ENCODE peak calls at places on chromosomes 7 and 10, in six cellular contexts. S is SK-N-SH, H is tibial nerve, Y is ovary, O is sigmoid colon, C is stomach. Z is an unnamed sample.

GRCh38 chr7:1659696-1660095 is 10.4 kb upstream of the ELFN1 start:
- DNase-seq in O (no peak), C (no peak), Y (no peak), H (no peak), S (no peak), Z (no peak)

GRCh38 chr7:47816647-47817046 is 131.6 kb downstream of the PKD1L1 start:
- DNase-seq in S (no peak), Y (no peak), H (no peak), O (no peak), C (no peak), Z (no peak)

GRCh38 chr10:27581225-27581624 is 77.1 kb downstream of the RAB18 start:
- DNase-seq in S (no peak), H (no peak), O (no peak), C (no peak), Y (no peak), Z (no peak)

GRCh38 chr10:86940677-86941076 is 16.7 kb downstream of the MMRN2 start:
- DNase-seq in Y (no peak), S (no peak), O (no peak), C (peak; percentile 20), H (no peak), Z (no peak)

GRCh38 chr10:17655567-17656146 is 11.7 kb downstream of the STAM start:
- DNase-seq in S (no peak), H (no peak), Y (no peak), C (no peak), O (no peak), Z (no peak)

GRCh38 chr7:2032030-2032875 is 200.5 kb downstream of the MAD1L1 start:
- DNase-seq in Y (no peak), H (no peak), O (peak; percentile 64), C (peak; percentile 59), S (peak; percentile 56), Z (peak; percentile 60)

GRCh38 chr7:129635300-129636029 is 23.9 kb downstream of the NRF1 start:
- DNase-seq in Y (peak; percentile 41), S (peak; percentile 78), O (peak; percentile 74), H (peak; percentile 75), C (peak; percentile 61), Z (no peak)

GRCh38 chr10:42932735-42933453 is 144.0 kb upstream of the RET start:
- DNase-seq in S (no peak), Y (no peak), O (no peak), H (no peak), C (no peak), Z (peak; percentile 86)

GRCh38 chr7:41060796-41061195 is 642.1 kb downstream of the INHBA start:
- DNase-seq in O (no peak), C (no peak), H (no peak), S (no peak), Y (no peak), Z (no peak)

GRCh38 chr7:69765879-69766278 is 167.6 kb downstream of the AUTS2 start:
- DNase-seq in H (no peak), Y (no peak), S (no peak), C (no peak), O (no peak), Z (no peak)

GRCh38 chr10:42970451-42971250 is 106.2 kb upstream of the RET start:
- DNase-seq in H (no peak), S (peak; percentile 90), C (peak; percentile 22), Y (peak; percentile 5), O (peak; percentile 50), Z (no peak)

GRCh38 chr7:80815733-80816132 is 103.1 kb downstream of the SEMA3C start:
- DNase-seq in H (no peak), O (no peak), S (no peak), C (no peak), Y (no peak), Z (no peak)

GRCh38 chr10:86415583-86415982 is 49.0 kb upstream of the GRID1 start:
- DNase-seq in O (no peak), C (no peak), H (no peak), Y (no peak), S (no peak), Z (no peak)

GRCh38 chr10:118626953-118627352 is 31.5 kb upstream of the PRLHR start:
- DNase-seq in Y (no peak), C (no peak), O (no peak), H (no peak), S (no peak), Z (no peak)

GRCh38 chr10:49220031-49220430 is 31.8 kb upstream of the TMEM273 start:
- DNase-seq in Y (no peak), H (no peak), O (no peak), S (no peak), C (no peak), Z (no peak)

GRCh38 chr10:12897278-12897677 is 104.2 kb downstream of the CCDC3 start:
- DNase-seq in H (no peak), C (no peak), O (no peak), S (no peak), Y (no peak), Z (no peak)

GRCh38 chr10:19970707-19971106 is 154.5 kb downstream of the PLXDC2 start:
- DNase-seq in O (no peak), S (no peak), C (no peak), Y (no peak), H (no peak), Z (no peak)

GRCh38 chr7:557556-557877 is 37.9 kb upstream of the PDGFA start:
- DNase-seq in H (no peak), C (no peak), O (no peak), Y (no peak), S (no peak), Z (peak; percentile 59)

GRCh38 chr7:140049339-140050024 is 13.3 kb downstream of the PARP12 start:
- DNase-seq in S (no peak), O (no peak), H (no peak), C (no peak), Y (no peak), Z (no peak)

GRCh38 chr10:72315611-72316385 is 38.9 kb downstream of the DNAJB12 start:
- DNase-seq in H (peak; percentile 62), S (no peak), Y (peak; percentile 52), C (peak; percentile 89), O (peak; percentile 89), Z (peak; percentile 82)

GRCh38 chr7:18952846-18953245 is 164.6 kb downstream of the TWIST1 start:
- DNase-seq in S (no peak), Y (no peak), C (no peak), O (no peak), H (no peak), Z (no peak)

GRCh38 chr7:82623812-82624211 is 180.2 kb upstream of the CACNA2D1 start:
- DNase-seq in Y (no peak), O (no peak), S (no peak), H (no peak), C (no peak), Z (no peak)

GRCh38 chr7:131896189-131896855 is 339.9 kb upstream of the PODXL start:
- DNase-seq in Y (no peak), H (no peak), C (no peak), O (no peak), S (no peak), Z (no peak)

GRCh38 chr7:44791278-44792219 is 4.9 kb upstream of the PPIA start:
- DNase-seq in S (no peak), C (no peak), Y (no peak), O (peak; percentile 39), H (no peak), Z (no peak)

GRCh38 chr10:17607603-17608332 is 9.4 kb downstream of the HACD1 start:
- DNase-seq in C (no peak), O (no peak), H (peak; percentile 30), Y (no peak), S (peak; percentile 60), Z (no peak)

GRCh38 chr7:128380807-128381130 is 19.3 kb upstream of the PRRT4 start:
- DNase-seq in C (no peak), Y (no peak), H (no peak), S (peak; percentile 47), O (no peak), Z (no peak)

GRCh38 chr10:568848-569247 is 120.6 kb downstream of the DIP2C start:
- DNase-seq in S (no peak), C (no peak), Y (no peak), H (no peak), O (no peak), Z (no peak)

GRCh38 chr10:4503076-4503475 is 322.9 kb upstream of the AKR1E2 start:
- DNase-seq in S (no peak), O (no peak), C (no peak), H (no peak), Y (no peak), Z (no peak)

GRCh38 chr7:105648561-105649401 is 67.5 kb upstream of the EFCAB10 start:
- DNase-seq in Y (no peak), C (peak; percentile 60), S (peak; percentile 57), O (peak; percentile 46), H (no peak), Z (no peak)

GRCh38 chr7:55085511-55086412 is 66.9 kb downstream of the EGFR start:
- DNase-seq in C (no peak), Y (no peak), O (no peak), H (no peak), S (no peak), Z (no peak)
- TF ChIP-seq EP300 in C (no peak), Y (no peak), O (no peak), H (no peak), S (no peak), Z (no peak)

DNA sequence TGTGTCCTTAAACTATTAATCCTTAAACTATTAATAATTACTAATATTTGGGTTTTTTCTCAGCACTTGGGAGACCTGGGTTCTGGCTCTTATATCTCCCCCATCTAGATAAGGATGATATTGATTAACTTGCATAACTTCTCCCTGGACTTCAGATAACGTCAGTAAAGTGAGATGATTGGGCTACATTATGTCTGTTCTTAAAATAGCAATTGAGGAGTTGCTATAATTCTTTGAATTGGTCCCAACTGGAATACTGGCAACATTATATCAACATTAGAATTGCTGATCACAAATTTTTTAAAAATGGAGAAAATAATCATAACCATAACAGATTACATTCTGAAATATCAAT is 1.9 kb downstream of the APBB1IP start:
- DNase-seq in O (no peak), S (no peak), C (no peak), H (no peak), Y (no peak), Z (no peak)
- TF ChIP-seq EP300 in O (no peak), S (no peak), C (no peak), H (no peak), Y (no peak), Z (no peak)

DNA sequence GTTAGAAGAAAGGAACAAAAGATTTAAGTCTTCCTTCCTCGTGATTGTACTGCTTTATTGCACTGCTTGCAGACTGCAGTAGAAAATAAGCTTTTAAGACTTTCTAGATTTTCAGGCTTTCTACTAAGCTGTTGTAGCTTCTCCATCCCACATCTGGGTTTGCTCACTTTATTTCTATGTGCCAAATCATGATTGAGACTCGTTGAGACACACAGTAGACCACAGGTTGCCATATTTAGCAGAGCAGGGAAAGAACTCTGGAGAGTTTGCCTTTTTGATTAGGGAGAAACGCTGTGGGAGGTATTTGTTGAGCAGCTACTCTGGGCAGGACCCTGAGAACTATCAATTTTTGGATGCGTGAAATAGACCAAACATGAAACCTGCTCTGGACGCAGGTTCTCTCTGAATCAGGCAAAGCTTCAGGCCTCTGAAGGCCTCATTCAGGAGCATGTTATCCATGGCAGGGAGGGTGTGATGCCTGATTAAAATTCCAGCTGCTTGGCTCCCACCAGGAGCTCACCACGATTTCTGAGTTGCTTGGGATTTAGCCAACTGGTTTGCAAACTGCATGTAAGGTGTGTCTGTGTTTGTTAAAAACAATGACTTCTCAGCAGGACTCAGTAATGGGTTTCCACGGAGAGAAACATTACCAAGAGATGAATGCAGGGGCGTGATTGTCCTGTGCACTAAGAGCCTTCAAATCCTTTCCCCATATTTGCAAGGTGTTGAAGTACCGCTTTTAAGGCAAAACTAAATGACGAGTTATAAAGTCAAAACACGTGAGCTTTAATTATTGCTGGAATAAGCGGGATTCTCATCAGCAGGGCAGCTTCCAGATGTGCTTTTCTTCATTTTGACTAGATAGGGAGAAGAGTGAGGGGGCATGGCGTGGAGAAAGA is 88.9 kb upstream of the BTBD16 start:
- DNase-seq in H (no peak), S (no peak), C (no peak), O (no peak), Y (no peak), Z (no peak)
- TF ChIP-seq EP300 in H (no peak), S (no peak), C (no peak), O (no peak), Y (no peak), Z (no peak)

GRCh38 chr10:124152781-124153600 is 59.6 kb upstream of the CHST15 start:
- DNase-seq in S (peak; percentile 50), C (peak; percentile 58), H (peak; percentile 35), O (peak; percentile 75), Y (peak; percentile 45), Z (peak; percentile 81)
- TF ChIP-seq EP300 in S (no peak), C (no peak), H (no peak), O (peak; percentile 4), Y (no peak), Z (peak; percentile 7)